ENCODE peak calls at places on chromosomes 3 and 15, in five cellular contexts. S, I, V, O and Q are unnamed samples.

GRCh38 chr15:37015476-37015875 is 84.9 kb downstream of the MEIS2 start:
- DNase-seq in I (no peak), O (no peak), V (no peak), S (no peak), Q (no peak)

GRCh38 chr15:100484419-100484818 is 44.3 kb downstream of the CERS3 start:
- DNase-seq in I (no peak), S (no peak), V (no peak), O (no peak), Q (no peak)

GRCh38 chr3:120284702-120285507 is at the start of gene GPR156:
- DNase-seq in V (no peak), I (no peak), S (peak), O (no peak), Q (peak)

GRCh38 chr3:30544811-30545210 is 61.6 kb upstream of the TGFBR2 start:
- DNase-seq in I (no peak), O (no peak), V (peak), S (no peak), Q (peak)

GRCh38 chr3:128556949-128557348 is 63.9 kb upstream of the GATA2 start:
- DNase-seq in I (no peak), S (no peak), V (no peak), O (no peak), Q (no peak)

GRCh38 chr3:188446014-188446413 is 292.1 kb downstream of the LPP start:
- DNase-seq in S (no peak), I (no peak), O (no peak), V (no peak), Q (no peak)

GRCh38 chr3:136819784-136820640 is 1.1 kb downstream of the SLC35G2 start:
- DNase-seq in I (no peak), V (peak), S (no peak), O (peak), Q (peak)

GRCh38 chr15:79212589-79213139 is 69.9 kb upstream of the ANKRD34C start:
- DNase-seq in O (no peak), S (no peak), V (no peak), I (peak), Q (no peak)

GRCh38 chr15:94665687-94666441 is 434.5 kb downstream of the MCTP2 start:
- DNase-seq in S (no peak), I (no peak), O (no peak), V (no peak), Q (no peak)

GRCh38 chr3:75140904-75141615 is 523.1 kb upstream of the FRG2C start:
- DNase-seq in V (no peak), O (no peak), S (no peak), I (no peak), Q (no peak)

GRCh38 chr3:194642769-194643168 is 9.6 kb upstream of the TMEM44 start:
- DNase-seq in I (no peak), V (no peak), O (no peak), S (no peak), Q (no peak)

GRCh38 chr3:57949779-57950618 is 58.2 kb upstream of the FLNB start:
- DNase-seq in S (no peak), O (peak), V (no peak), I (no peak), Q (peak)

GRCh38 chr15:62071711-62072308 is 5.0 kb downstream of the C2CD4A start:
- DNase-seq in S (peak), O (peak), V (peak), I (no peak), Q (peak)

GRCh38 chr3:158420654-158421396 is 150.2 kb upstream of the MLF1 start:
- DNase-seq in I (no peak), V (peak), O (no peak), S (no peak), Q (peak)

GRCh38 chr15:93943607-93944006 is 287.8 kb upstream of the MCTP2 start:
- DNase-seq in S (no peak), I (no peak), V (no peak), O (no peak), Q (no peak)

GRCh38 chr15:92383528-92384326 is 10.0 kb upstream of the ST8SIA2 start:
- DNase-seq in V (peak), S (peak), I (no peak), O (peak), Q (peak)

GRCh38 chr15:69631005-69631404 is 178.4 kb downstream of the RPLP1 start:
- DNase-seq in S (no peak), I (no peak), O (no peak), V (no peak), Q (no peak)

GRCh38 chr15:37028609-37029287 is 71.6 kb downstream of the MEIS2 start:
- DNase-seq in V (peak), O (no peak), I (no peak), S (no peak), Q (no peak)

GRCh38 chr15:38367476-38367875 is 86.5 kb upstream of the FAM98B start:
- DNase-seq in I (no peak), O (no peak), V (peak), S (no peak), Q (no peak)

GRCh38 chr3:191424871-191425270 is 36.1 kb upstream of the PYDC2 start:
- DNase-seq in O (no peak), S (peak), I (no peak), V (no peak), Q (no peak)

GRCh38 chr15:92907880-92908279 is 7.8 kb downstream of the CHD2 start:
- DNase-seq in S (no peak), I (no peak), O (no peak), V (peak), Q (peak)

GRCh38 chr3:100546020-100546744 is 53.8 kb downstream of the TMEM45A start:
- DNase-seq in S (no peak), I (no peak), V (no peak), O (peak), Q (no peak)

GRCh38 chr3:191329654-191330308 is 545 bp downstream of the UTS2B start:
- DNase-seq in O (peak), S (peak), I (no peak), V (peak), Q (no peak)

GRCh38 chr15:40706121-40706520 is 11.1 kb downstream of the RAD51 start:
- DNase-seq in V (no peak), S (no peak), I (no peak), O (no peak), Q (no peak)

GRCh38 chr3:56491566-56491965 is 23.3 kb upstream of the ERC2 start:
- DNase-seq in S (no peak), I (no peak), V (no peak), O (no peak), Q (no peak)

GRCh38 chr3:5136211-5136610 is 14.1 kb downstream of the ARL8B start:
- DNase-seq in I (no peak), S (no peak), V (no peak), O (no peak), Q (no peak)

GRCh38 chr15:75542386-75542797 is 36.7 kb downstream of the PTPN9 start:
- DNase-seq in V (no peak), O (no peak), I (no peak), S (no peak), Q (no peak)
- TF ChIP-seq RFX5 in V (no peak), O (no peak), I (no peak), S (no peak), Q (no peak)

GRCh38 chr3:32780735-32781210 is 37.0 kb upstream of the TRIM71 start:
- DNase-seq in S (peak), O (peak), V (peak), I (peak), Q (peak)
- TF ChIP-seq USF2 in S (no peak), O (no peak), V (no peak), I (no peak), Q (no peak)

DNA sequence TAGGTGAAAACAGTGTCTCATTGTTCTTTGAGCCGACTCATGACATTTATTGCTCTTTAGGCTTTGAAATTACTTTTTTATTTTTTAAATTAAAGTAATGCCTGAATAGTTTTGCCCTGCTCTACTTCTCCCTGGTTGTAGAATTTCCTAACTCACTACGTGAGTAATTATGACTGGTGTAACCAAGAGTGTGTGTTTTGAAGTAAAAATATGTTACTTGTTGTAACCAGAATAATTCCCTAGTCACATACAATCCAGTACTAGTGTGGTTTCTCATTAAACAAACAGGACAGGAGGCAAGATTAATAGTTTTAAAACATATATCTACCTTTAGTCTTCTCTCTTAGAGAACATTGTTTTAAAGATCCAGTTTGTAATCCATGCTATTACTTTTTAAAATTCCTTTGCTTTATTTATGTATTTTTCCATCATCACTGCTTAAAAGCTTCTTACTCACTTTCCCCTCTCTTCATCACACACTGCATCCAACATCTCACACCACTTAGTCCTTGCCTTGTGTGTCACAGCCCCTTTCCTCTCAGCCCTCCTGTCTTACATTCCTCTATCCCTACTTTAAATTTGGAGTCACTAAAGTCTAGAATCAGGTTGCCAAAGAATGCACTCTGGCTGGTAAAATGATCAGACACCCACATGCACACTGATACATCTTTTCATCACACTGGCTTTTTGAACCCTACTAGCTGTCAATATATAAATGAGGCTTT is 219.7 kb downstream of the WNT5A start:
- DNase-seq in S (no peak), I (no peak), O (no peak), V (peak), Q (no peak)
- TF ChIP-seq RFX5 in S (no peak), I (no peak), O (no peak), V (no peak), Q (no peak)

GRCh38 chr3:14687360-14687759 is 12.4 kb downstream of the C3orf20 start:
- DNase-seq in V (no peak), I (no peak), S (no peak), O (no peak), Q (no peak)
- TF ChIP-seq USF2 in V (no peak), I (no peak), S (no peak), O (no peak), Q (no peak)

DNA sequence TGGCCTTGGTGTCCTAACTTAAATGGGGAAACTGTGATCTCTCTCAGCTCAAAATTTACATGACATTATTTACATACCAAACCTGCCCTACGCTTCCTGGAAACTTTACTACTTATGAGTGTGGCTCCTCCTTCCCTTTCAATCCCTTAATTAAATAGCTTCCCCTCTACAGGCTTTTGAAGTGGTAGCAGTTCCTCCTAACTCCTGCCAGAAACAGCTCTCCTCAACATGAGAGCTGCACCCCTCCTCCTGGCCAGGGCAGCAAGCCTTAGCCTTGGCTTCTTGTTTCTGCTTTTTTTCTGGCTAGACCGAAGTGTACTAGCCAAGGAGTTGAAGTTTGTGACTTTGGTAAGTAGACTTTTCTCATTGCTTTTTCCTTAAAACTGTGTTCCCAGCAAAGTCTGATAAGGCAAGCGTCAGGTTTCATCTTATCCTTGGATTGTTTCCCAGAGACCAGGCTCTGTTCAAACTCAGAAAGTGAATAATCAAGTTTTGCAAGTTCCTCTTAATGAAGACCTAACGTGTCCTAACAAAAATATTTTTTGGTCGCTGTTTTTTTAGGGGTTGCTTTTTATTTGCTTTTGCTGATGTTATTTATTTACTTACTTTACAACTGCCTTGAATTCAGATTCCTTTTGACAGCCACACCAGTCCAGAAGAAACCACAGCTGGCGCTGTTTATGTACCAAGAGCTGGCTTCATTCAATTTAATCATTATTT is at the start of gene ACP3:
- DNase-seq in S (no peak), O (no peak), V (peak), I (no peak), Q (peak)
- TF ChIP-seq RFX5 in S (no peak), O (no peak), V (no peak), I (no peak), Q (no peak)

GRCh38 chr15:42919308-42919707 is 1.3 kb downstream of the TTBK2 start:
- DNase-seq in S (no peak), O (no peak), V (peak), I (no peak), Q (no peak)
- TF ChIP-seq USF2 in S (no peak), O (no peak), V (no peak), I (no peak), Q (no peak)

GRCh38 chr3:116809218-116809617 is 99.6 kb downstream of the TUSC7 start:
- DNase-seq in I (no peak), V (no peak), S (no peak), O (no peak), Q (no peak)

DNA sequence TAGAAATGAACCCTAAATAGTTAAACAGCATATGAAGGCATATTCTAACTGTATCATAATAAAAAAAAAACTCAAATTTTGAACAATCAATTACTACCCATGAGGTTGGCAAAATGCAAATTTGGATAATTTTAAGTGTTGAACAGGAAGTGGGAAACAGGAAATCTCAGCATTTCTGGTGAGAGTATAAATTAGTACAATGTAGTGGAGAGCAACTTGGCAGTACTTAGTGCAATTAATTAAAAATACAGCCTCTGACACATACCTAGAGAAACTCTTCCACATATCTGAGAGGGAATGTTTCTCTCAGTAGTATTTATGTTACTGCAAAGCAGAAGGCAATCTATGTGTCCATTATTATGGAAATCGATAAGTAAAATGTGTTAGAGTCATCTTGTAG is 96.8 kb downstream of the TUSC7 start:
- DNase-seq in I (no peak), S (no peak), O (no peak), V (no peak), Q (no peak)
- TF ChIP-seq RFX5 in I (no peak), S (no peak), O (no peak), V (no peak), Q (no peak)

DNA sequence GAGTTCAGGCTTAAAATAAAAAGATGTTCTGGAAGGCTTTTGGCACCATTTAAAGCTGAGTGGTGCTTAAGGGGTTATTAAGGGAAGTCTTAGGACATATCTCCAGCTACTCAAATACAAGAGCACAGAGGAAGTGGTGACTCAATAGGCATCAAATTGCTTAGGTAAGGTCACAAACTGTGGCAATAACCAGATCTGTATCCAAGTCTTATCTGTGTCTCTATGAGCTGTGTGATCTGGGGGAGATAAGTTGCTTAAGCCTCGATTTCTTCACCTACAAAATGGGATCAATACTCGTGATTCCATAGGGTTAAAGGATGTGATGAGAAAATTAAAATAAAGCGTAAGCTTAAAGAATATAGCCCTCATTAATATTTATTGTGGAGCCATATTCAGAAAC is 7.6 kb downstream of the HDC start:
- DNase-seq in O (no peak), V (peak), I (no peak), S (no peak), Q (no peak)
- TF ChIP-seq USF2 in O (no peak), V (no peak), I (no peak), S (no peak), Q (no peak)